ENCODE peak calls at places on chromosomes 6 and 20, in four cellular contexts. L is ovary, Y is brain microvascular endothelial cell, X is lung. S is an unnamed sample.
A peak's percentile ranks its signal among the peaks of the same experiment; 100 is the strongest.

GRCh38 chr6:139402935-139403386 is 28.5 kb upstream of the CITED2 start:
- DNase-seq in X (peak; percentile 37), Y (peak; percentile 90), L (no peak), S (peak; percentile 33)

GRCh38 chr20:45008521-45009049 is 42.3 kb downstream of the STK4 start:
- DNase-seq in L (no peak), X (no peak), Y (no peak), S (no peak)

GRCh38 chr6:135145509-135145865 is 35.6 kb upstream of the MYB start:
- DNase-seq in X (no peak), Y (no peak), L (no peak), S (no peak)

GRCh38 chr6:39416728-39417127 is 94.2 kb upstream of the KCNK16 start:
- DNase-seq in L (no peak), X (peak; percentile 17), Y (peak; percentile 77), S (peak; percentile 85)

GRCh38 chr6:22349528-22349927 is 52.7 kb upstream of the PRL start:
- DNase-seq in Y (no peak), X (no peak), L (no peak), S (no peak)

GRCh38 chr20:34264141-34264540 is 22.9 kb downstream of the ASIP start:
- DNase-seq in L (no peak), X (no peak), Y (no peak), S (no peak)

GRCh38 chr6:92790381-92790780 is 629.0 kb downstream of the EPHA7 start:
- DNase-seq in X (no peak), Y (no peak), L (no peak), S (no peak)

GRCh38 chr20:60097285-60097684 is 139.1 kb downstream of the CDH26 start:
- DNase-seq in X (no peak), Y (no peak), L (no peak), S (no peak)

GRCh38 chr20:32797160-32797468 is 22.6 kb upstream of the MAPRE1 start:
- DNase-seq in X (no peak), Y (no peak), L (no peak), S (no peak)

GRCh38 chr20:22652685-22653568 is 68.6 kb upstream of the FOXA2 start:
- DNase-seq in X (no peak), L (no peak), Y (no peak), S (no peak)

GRCh38 chr20:47160240-47160639 is 196.3 kb downstream of the ZMYND8 start:
- DNase-seq in L (no peak), X (no peak), Y (no peak), S (no peak)

GRCh38 chr20:21397341-21398108 is at the start of gene NKX2-4:
- DNase-seq in X (no peak), Y (no peak), L (no peak), S (no peak)

DNA sequence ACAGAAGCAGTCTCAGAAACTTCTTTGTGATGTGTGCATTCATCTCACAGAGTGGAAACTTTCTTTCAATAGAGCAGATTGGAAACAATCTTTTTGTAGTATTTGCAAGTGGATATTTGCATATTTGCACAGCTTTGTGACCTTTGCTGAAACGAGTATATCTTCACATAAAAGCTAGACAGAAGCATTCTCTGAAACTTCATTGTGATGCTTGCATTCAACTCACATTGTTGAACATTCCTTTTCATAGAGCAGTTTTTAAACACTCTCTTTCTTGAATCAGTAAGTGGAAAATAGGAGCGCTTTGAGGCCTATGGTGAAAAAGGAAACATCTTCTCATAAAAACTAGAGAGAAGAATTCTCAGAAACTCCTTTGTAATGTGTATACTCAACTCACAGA is 657.9 kb upstream of the ZNF337 start:
- DNase-seq in X (no peak), L (no peak), Y (no peak), S (no peak)
- H3K4me3 ChIP-seq in X (no peak overlapping the region), L (no peak overlapping the region), Y (no peak overlapping the region), S (no peak overlapping the region)

GRCh38 chr6:145960918-145961604 is 3.1 kb downstream of the SHPRH start:
- DNase-seq in X (no peak), L (peak; percentile 50), Y (no peak), S (no peak)

GRCh38 chr6:145967549-145967948 is 3.4 kb upstream of the SHPRH start:
- DNase-seq in L (no peak), X (no peak), Y (no peak), S (no peak)

GRCh38 chr6:145964948-145965366 is 799 bp upstream of the SHPRH start:
- DNase-seq in L (no peak), Y (no peak), X (no peak), S (no peak)

GRCh38 chr6:145963216-145964068 is 716 bp downstream of the SHPRH start:
- DNase-seq in L (no peak), Y (peak; percentile 56), X (peak; percentile 40), S (peak; percentile 32)

GRCh38 chr6:145962581-145962980 is 1.6 kb downstream of the SHPRH start:
- DNase-seq in L (no peak), X (no peak), Y (no peak), S (no peak)
- TF ChIP-seq CTCF in L (no peak), X (no peak), Y (no peak), S (no peak)

GRCh38 chr6:32799740-32800139 is 17.1 kb downstream of the HLA-DOB start:
- DNase-seq in X (no peak), Y (no peak), L (no peak), S (no peak)
- H3K27me3 ChIP-seq in X (no peaks in the 10 kb centered on the region), Y (peaks cover 16% of the 10 kb centered on the region), L (no peaks in the 10 kb centered on the region), S (no peaks in the 10 kb centered on the region)

GRCh38 chr20:63044204-63044600 is 37.4 kb upstream of the BHLHE23 start:
- DNase-seq in Y (no peak), L (no peak), X (no peak), S (no peak)

GRCh38 chr20:63041776-63042175 is 35.0 kb upstream of the BHLHE23 start:
- DNase-seq in X (no peak), Y (no peak), L (no peak), S (no peak)

GRCh38 chr20:63044605-63045004 is 37.8 kb upstream of the BHLHE23 start:
- DNase-seq in L (no peak), Y (no peak), X (no peak), S (no peak)

GRCh38 chr20:63043348-63044203 is 36.8 kb upstream of the BHLHE23 start:
- DNase-seq in X (no peak), Y (no peak), L (no peak), S (no peak)

GRCh38 chr20:63042448-63043071 is 35.8 kb upstream of the BHLHE23 start:
- DNase-seq in X (no peak), L (no peak), Y (no peak), S (no peak)
- H3K4me3 ChIP-seq in X (no peak overlapping the region), L (no peak overlapping the region), Y (no peak overlapping the region), S (no peak overlapping the region)

DNA sequence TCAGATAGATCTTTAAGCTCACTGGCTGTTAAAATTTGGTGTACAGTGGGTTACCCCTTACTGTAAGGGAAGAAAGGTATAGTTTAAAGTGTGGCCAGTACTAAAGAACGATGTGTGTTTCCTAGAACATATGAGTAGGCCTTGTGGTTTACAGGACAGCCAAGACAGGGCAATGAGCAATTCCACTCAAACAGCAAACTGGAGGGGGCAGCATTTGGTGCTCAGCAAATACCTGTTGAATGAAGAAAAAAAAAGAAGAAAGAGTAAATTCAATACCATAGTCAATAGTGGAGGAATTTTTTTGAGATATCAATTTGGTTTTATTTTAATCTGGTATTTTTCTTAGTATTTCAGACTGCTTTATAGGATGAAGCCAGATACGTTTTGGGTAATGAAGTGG is 3.8 kb upstream of the NCOA5 start:
- DNase-seq in X (no peak), L (no peak), Y (no peak), S (peak; percentile 31)
- TF ChIP-seq CTCF in X (no peak), L (no peak), Y (peak; percentile 36), S (no peak)

GRCh38 chr20:9969626-9970025 is 65.2 kb upstream of the ANKEF1 start:
- DNase-seq in Y (no peak), L (no peak), X (no peak), S (peak; percentile 70)

GRCh38 chr20:9977629-9978028 is 57.2 kb upstream of the ANKEF1 start:
- DNase-seq in Y (no peak), X (no peak), L (no peak), S (peak; percentile 77)

GRCh38 chr20:9966966-9967365 is 67.8 kb upstream of the ANKEF1 start:
- DNase-seq in Y (no peak), L (no peak), X (no peak), S (peak; percentile 13)

GRCh38 chr20:9974324-9974723 is 60.5 kb upstream of the ANKEF1 start:
- DNase-seq in L (no peak), X (no peak), Y (no peak), S (no peak)

DNA sequence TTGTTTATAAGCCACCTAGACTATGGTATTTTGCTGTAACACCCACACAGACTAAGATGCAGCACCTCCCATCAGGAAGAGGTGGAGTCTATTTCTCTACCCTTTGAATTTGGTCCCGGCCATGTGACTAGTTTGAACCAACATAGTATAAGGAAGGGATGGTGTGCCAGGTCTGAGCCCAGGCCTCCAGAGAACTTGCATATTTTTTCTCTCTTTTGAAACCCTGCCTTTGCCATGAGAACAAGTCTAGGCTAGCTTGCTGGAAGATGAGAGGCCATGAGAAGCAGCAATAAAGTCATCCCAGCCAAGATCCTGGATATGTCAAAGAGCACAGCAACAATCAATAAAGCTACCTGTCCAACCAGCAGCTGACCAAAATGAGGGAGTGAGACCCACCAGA is 63.0 kb upstream of the ANKEF1 start:
- DNase-seq in X (no peak), L (no peak), Y (no peak), S (peak; percentile 82)
- H3K27me3 ChIP-seq in X (peaks cover 2% of the 10 kb centered on the region), L (no peaks in the 10 kb centered on the region), Y (peaks cover 4% of the 10 kb centered on the region), S (no peaks in the 10 kb centered on the region)